ENCODE peak calls at places on chromosomes 4 and X, in ten cellular contexts. B, Z, S, R, Y, K, H, X, P and G are unnamed samples.

GRCh38 chr4:11669156-11669555 is 240.5 kb upstream of the HS3ST1 start:
- DNase-seq in B (no peak), Z (no peak), S (no peak), R (peak), Y (no peak), K (no peak), H (no peak), X (no peak), P (no peak), G (no peak)

GRCh38 chrX:136204571-136204970 is 46.6 kb downstream of the MAP7D3 start:
- DNase-seq in B (no peak), Z (no peak), S (peak), R (peak), Y (peak), K (peak), H (peak), X (peak), P (no peak), G (peak)

GRCh38 chr4:98030059-98030458 is 113.2 kb downstream of the STPG2 start:
- DNase-seq in B (no peak), Z (no peak), S (no peak), R (no peak), Y (no peak), K (no peak), H (no peak), X (no peak), P (no peak), G (no peak)

GRCh38 chrX:118100091-118100490 is 16.5 kb downstream of the KLHL13 start:
- DNase-seq in B (no peak), Z (no peak), S (no peak), R (no peak), Y (no peak), K (no peak), H (no peak), X (no peak), P (no peak), G (no peak)

GRCh38 chr4:88735554-88735953 is 37.9 kb upstream of the NAP1L5 start:
- DNase-seq in B (no peak), Z (no peak), S (no peak), R (no peak), Y (no peak), K (no peak), H (no peak), X (no peak), P (no peak), G (no peak)

GRCh38 chr4:87707279-87707918 is 57.3 kb downstream of the DMP1 start:
- DNase-seq in B (no peak), Z (no peak), S (no peak), R (no peak), Y (no peak), K (no peak), H (peak), X (no peak), P (no peak), G (no peak)

GRCh38 chr4:120667102-120667501 is 255.4 kb downstream of the PRDM5 start:
- DNase-seq in B (no peak), Z (no peak), S (no peak), R (no peak), Y (no peak), K (no peak), H (no peak), X (no peak), P (no peak), G (no peak)

GRCh38 chr4:15920723-15921591 is 17.6 kb downstream of the FGFBP1 start:
- DNase-seq in B (peak), Z (no peak), S (peak), R (peak), Y (peak), K (peak), H (no peak), X (peak), P (no peak), G (no peak)

GRCh38 chr4:174549696-174550095 is 27.4 kb upstream of the HPGD start:
- DNase-seq in B (no peak), Z (no peak), S (no peak), R (no peak), Y (no peak), K (no peak), H (no peak), X (no peak), P (no peak), G (no peak)

GRCh38 chrX:41336447-41336846 is 2.5 kb downstream of the DDX3X start:
- DNase-seq in B (no peak), Z (no peak), S (no peak), R (no peak), Y (no peak), K (no peak), H (no peak), X (no peak), P (no peak), G (no peak)

GRCh38 chrX:1102786-1103185 is 109.7 kb downstream of the CRLF2 start:
- DNase-seq in B (no peak), Z (no peak), S (no peak), R (no peak), Y (no peak), K (peak), H (no peak), X (no peak), P (no peak), G (no peak)

GRCh38 chrX:10143071-10143983 is 13.4 kb upstream of the CLCN4 start:
- DNase-seq in B (no peak), Z (no peak), S (no peak), R (no peak), Y (no peak), K (no peak), H (no peak), X (no peak), P (no peak), G (no peak)

GRCh38 chrX:18895157-18895952 is 88.6 kb downstream of the PHKA2 start:
- DNase-seq in B (no peak), Z (no peak), S (no peak), R (no peak), Y (no peak), K (peak), H (peak), X (no peak), P (no peak), G (no peak)

GRCh38 chrX:10033360-10034007 is 66.3 kb downstream of the CLDN34 start:
- DNase-seq in B (no peak), Z (no peak), S (no peak), R (peak), Y (no peak), K (no peak), H (no peak), X (no peak), P (no peak), G (no peak)

GRCh38 chr4:73723029-73723428 is 17.3 kb upstream of the CXCL8 start:
- DNase-seq in B (no peak), Z (no peak), S (no peak), R (no peak), Y (no peak), K (no peak), H (no peak), X (no peak), P (no peak), G (no peak)

GRCh38 chr4:164888096-164888495 is 11.1 kb downstream of the APELA start:
- DNase-seq in B (no peak), Z (no peak), S (peak), R (no peak), Y (no peak), K (no peak), H (no peak), X (no peak), P (no peak), G (no peak)

GRCh38 chrX:66622209-66622608 is 16.7 kb downstream of the EDA2R start:
- DNase-seq in B (no peak), Z (no peak), S (no peak), R (no peak), Y (no peak), K (no peak), H (no peak), X (no peak), P (no peak), G (no peak)

GRCh38 chr4:144575181-144575580 is 70.8 kb upstream of the HHIP start:
- DNase-seq in B (peak), Z (no peak), S (no peak), R (peak), Y (no peak), K (no peak), H (no peak), X (no peak), P (no peak), G (peak)

GRCh38 chr4:76634239-76634638 is 199.2 kb downstream of the SHROOM3 start:
- DNase-seq in B (no peak), Z (no peak), S (no peak), R (no peak), Y (no peak), K (no peak), H (no peak), X (no peak), P (no peak), G (no peak)

GRCh38 chr4:135492439-135492838 is 1290.8 kb upstream of the PABPC4L start:
- DNase-seq in B (no peak), Z (no peak), S (no peak), R (no peak), Y (no peak), K (no peak), H (no peak), X (no peak), P (no peak), G (no peak)

GRCh38 chr4:156098846-156099245 is 145.2 kb upstream of the CTSO start:
- DNase-seq in B (no peak), Z (no peak), S (no peak), R (no peak), Y (no peak), K (no peak), H (no peak), X (no peak), P (no peak), G (no peak)

GRCh38 chr4:79877511-79877910 is 195.5 kb downstream of the ANTXR2 start:
- DNase-seq in B (no peak), Z (no peak), S (no peak), R (no peak), Y (no peak), K (no peak), H (no peak), X (no peak), P (no peak), G (no peak)

GRCh38 chr4:188008377-188008776 is 12.8 kb downstream of the ZFP42 start:
- DNase-seq in B (no peak), Z (no peak), S (no peak), R (peak), Y (no peak), K (no peak), H (no peak), X (no peak), P (no peak), G (no peak)

GRCh38 chr4:132548463-132548862 is 600.6 kb upstream of the PCDH10 start:
- DNase-seq in B (no peak), Z (no peak), S (no peak), R (no peak), Y (no peak), K (no peak), H (no peak), X (no peak), P (no peak), G (no peak)

GRCh38 chr4:177461606-177462005 is 19.4 kb upstream of the AGA start:
- DNase-seq in B (peak), Z (no peak), S (no peak), R (no peak), Y (no peak), K (no peak), H (no peak), X (no peak), P (no peak), G (no peak)

DNA sequence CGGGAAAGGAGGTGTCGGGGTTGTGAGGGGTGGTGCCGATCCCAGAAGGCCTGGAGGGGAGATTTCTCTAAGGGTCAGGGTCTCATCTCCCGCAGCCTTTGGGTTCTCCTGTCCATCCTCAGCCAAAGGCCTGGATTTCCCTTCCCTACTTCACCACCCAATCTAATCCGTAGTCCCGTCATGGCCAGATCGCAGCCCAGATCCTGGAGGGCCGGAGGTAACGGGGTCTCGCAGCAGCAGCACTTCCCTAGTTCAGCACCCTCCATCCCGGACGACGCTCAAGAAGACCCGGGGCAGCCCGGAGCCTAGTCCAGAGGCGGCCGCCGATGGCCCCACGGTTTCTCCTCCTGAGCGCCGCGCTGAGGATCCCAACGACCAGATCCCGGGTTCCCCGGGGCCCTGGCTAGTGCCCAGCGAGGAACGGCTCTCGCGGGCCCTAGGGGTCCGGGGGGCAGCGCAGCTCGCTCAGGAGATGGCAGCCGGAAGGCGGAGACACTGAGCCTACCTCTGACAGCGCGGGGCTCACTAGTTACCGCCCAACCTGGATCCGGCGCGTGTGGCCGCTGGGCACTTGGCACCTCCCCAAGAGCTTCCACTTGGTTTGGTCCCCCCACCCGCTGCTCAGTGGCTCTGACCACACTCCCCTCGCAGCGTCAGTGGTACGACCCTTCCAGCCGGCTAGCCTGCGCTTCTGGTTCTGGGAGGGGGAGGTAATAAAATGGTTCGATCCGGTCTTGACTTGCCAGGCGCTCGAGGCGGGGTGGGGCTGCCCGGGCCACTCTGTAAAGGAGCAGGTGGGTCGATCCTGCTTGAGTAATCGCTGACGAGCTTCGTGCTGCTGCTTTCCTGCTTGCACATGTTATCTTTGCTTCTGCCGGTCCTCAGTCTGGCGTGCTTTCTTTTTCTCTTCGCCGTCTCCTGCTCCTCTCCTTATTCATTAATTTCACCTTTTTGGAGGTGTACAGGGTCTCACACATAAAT is 3.6 kb downstream of the MAGIX start:
- DNase-seq in B (peak), Z (peak), S (peak), R (no peak), Y (peak), K (peak), H (peak), X (no peak), P (no peak), G (peak)
- TF ChIP-seq CTCF in B (no peak), Z (peak), S (no peak), R (no peak), Y (no peak), K (peak), H (peak), X (no peak), P (no peak), G (no peak)

GRCh38 chrX:85627363-85627762 is 247.9 kb upstream of the POF1B start:
- DNase-seq in B (peak), Z (no peak), S (no peak), R (peak), Y (no peak), K (no peak), H (no peak), X (no peak), P (no peak), G (no peak)
- TF ChIP-seq CTCF in B (no peak), Z (no peak), S (no peak), R (no peak), Y (peak), K (no peak), H (peak), X (no peak), P (peak), G (peak)

GRCh38 chr4:5611656-5612187 is 96.6 kb downstream of the EVC2 start:
- DNase-seq in B (no peak), Z (no peak), S (no peak), R (no peak), Y (no peak), K (no peak), H (no peak), X (no peak), P (no peak), G (no peak)
- TF ChIP-seq CTCF in B (no peak), Z (no peak), S (no peak), R (no peak), Y (no peak), K (no peak), H (peak), X (no peak), P (no peak), G (no peak)

GRCh38 chr4:153087671-153088194 is 116.5 kb upstream of the TRIM2 start:
- DNase-seq in B (no peak), Z (no peak), S (no peak), R (no peak), Y (no peak), K (no peak), H (no peak), X (no peak), P (no peak), G (no peak)

GRCh38 chr4:153082322-153083301 is 121.6 kb upstream of the TRIM2 start:
- DNase-seq in B (no peak), Z (no peak), S (no peak), R (no peak), Y (no peak), K (no peak), H (no peak), X (no peak), P (no peak), G (no peak)

GRCh38 chr4:153083447-153083921 is 120.8 kb upstream of the TRIM2 start:
- DNase-seq in B (peak), Z (peak), S (peak), R (peak), Y (peak), K (no peak), H (peak), X (no peak), P (peak), G (peak)

GRCh38 chr4:153084249-153084648 is 120.0 kb upstream of the TRIM2 start:
- DNase-seq in B (no peak), Z (no peak), S (no peak), R (no peak), Y (no peak), K (no peak), H (no peak), X (no peak), P (no peak), G (no peak)

DNA sequence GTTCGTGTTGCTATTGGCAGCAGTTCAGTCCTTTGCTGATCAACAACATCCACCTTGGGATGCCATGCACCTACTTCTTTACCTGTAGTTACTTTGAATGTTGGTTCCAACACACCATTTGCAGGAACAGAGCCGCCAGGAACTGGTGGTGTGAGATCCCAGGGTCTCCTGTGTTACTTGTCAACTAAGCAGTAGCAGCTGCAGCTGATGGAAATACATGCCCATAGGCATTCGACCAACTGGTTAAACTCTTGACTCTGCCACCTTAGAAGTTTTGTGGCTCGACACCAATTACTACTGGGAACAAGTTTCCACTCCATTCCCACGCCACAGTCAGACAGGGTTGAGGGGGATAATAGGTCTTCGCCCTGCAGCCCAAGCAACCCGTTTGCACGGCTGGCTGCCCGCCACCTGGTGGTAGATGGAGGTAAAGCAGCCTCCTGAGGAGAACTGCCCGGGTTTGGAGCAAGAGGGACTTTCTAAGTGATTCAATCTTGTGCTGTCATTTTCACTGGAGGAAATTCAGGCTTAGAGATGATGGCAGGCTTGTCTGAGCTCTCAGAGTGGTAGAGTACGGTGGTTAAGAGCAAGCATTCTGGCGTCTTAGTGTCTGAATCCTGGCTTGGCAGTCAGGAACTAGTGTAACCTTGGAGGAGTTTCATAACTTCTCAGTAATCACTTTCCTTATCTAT is 119.2 kb upstream of the TRIM2 start:
- DNase-seq in B (peak), Z (peak), S (peak), R (peak), Y (peak), K (peak), H (peak), X (no peak), P (peak), G (peak)
- TF ChIP-seq CTCF in B (peak), Z (peak), S (peak), R (peak), Y (peak), K (peak), H (peak), X (peak), P (peak), G (peak)